ENCODE peak calls at places on chromosomes 2 and 18, in ten cellular contexts. T is adrenal gland, Z is A549, H is endothelial cell of umbilical vein, W is heart left ventricle, A is sigmoid colon, U is IMR-90, M is right lobe of liver, B is spleen, K is transverse colon. G is an unnamed sample.

GRCh38 chr2:196823750-196824149 is 14.6 kb upstream of the C2orf66 start:
- DNase-seq in T (no peak), Z (peak; percentile 4), H (peak; percentile 59), W (no peak), A (no peak), U (peak; percentile 86), M (no peak), B (no peak), K (no peak), G (no peak)

GRCh38 chr2:190110131-190110530 is 47.6 kb upstream of the MSTN start:
- DNase-seq in T (no peak), Z (no peak), H (peak; percentile 12), W (no peak), A (no peak), U (peak; percentile 51), M (no peak), B (no peak), K (no peak), G (no peak)

GRCh38 chr2:167013227-167013626 is 124.9 kb downstream of the XIRP2 start:
- DNase-seq in T (no peak), Z (no peak), H (no peak), W (no peak), A (no peak), U (peak; percentile 73), M (no peak), B (no peak), K (no peak), G (no peak)

GRCh38 chr2:237075749-237076599 is 9.7 kb upstream of the COPS8 start:
- DNase-seq in T (no peak), Z (no peak), H (no peak), W (no peak), A (no peak), U (peak; percentile 4), M (no peak), B (no peak), K (no peak), G (no peak)

GRCh38 chr18:33135951-33136660 is 304.4 kb downstream of the CCDC178 start:
- DNase-seq in T (no peak), Z (no peak), H (peak; percentile 93), W (no peak), A (no peak), U (no peak), M (no peak), B (no peak), K (no peak), G (no peak)

GRCh38 chr2:174972924-174973323 is 32.3 kb downstream of the CHN1 start:
- DNase-seq in T (no peak), Z (peak; percentile 16), H (peak; percentile 27), W (no peak), A (no peak), U (peak; percentile 83), M (no peak), B (no peak), K (no peak), G (no peak)

GRCh38 chr2:210561482-210561881 is 5.1 kb downstream of the CPS1 start:
- DNase-seq in T (no peak), Z (no peak), H (no peak), W (no peak), A (no peak), U (no peak), M (peak; percentile 67), B (no peak), K (no peak), G (no peak)

GRCh38 chr18:67104700-67105284 is 411.7 kb downstream of the DSEL start:
- DNase-seq in T (peak; percentile 66), Z (peak; percentile 1), H (peak; percentile 66), W (no peak), A (no peak), U (peak; percentile 66), M (peak; percentile 65), B (no peak), K (peak; percentile 49), G (peak; percentile 25)

GRCh38 chr2:70887550-70888229 is 48.0 kb upstream of the ATP6V1B1 start:
- DNase-seq in T (no peak), Z (peak; percentile 74), H (no peak), W (peak; percentile 58), A (no peak), U (no peak), M (no peak), B (no peak), K (peak; percentile 54), G (no peak)
- TF ChIP-seq POLR2A in T (no peak), Z (peak; percentile 78), H (no peak), W (no peak), A (no peak), U (no peak), M (no peak), B (no peak), K (no peak), G (no peak)

GRCh38 chr2:12495247-12495868 is 221.4 kb upstream of the TRIB2 start:
- DNase-seq in T (no peak), Z (no peak), H (no peak), W (no peak), A (no peak), U (no peak), M (no peak), B (no peak), K (no peak), G (no peak)

GRCh38 chr2:12488365-12488972 is 228.3 kb upstream of the TRIB2 start:
- DNase-seq in T (no peak), Z (no peak), H (no peak), W (no peak), A (no peak), U (no peak), M (no peak), B (peak; percentile 79), K (no peak), G (no peak)

GRCh38 chr2:12490641-12491040 is 226.1 kb upstream of the TRIB2 start:
- DNase-seq in T (no peak), Z (no peak), H (no peak), W (no peak), A (no peak), U (no peak), M (no peak), B (no peak), K (no peak), G (no peak)

GRCh38 chr2:12498286-12498685 is 218.4 kb upstream of the TRIB2 start:
- DNase-seq in T (no peak), Z (no peak), H (no peak), W (no peak), A (no peak), U (no peak), M (no peak), B (no peak), K (no peak), G (no peak)

DNA sequence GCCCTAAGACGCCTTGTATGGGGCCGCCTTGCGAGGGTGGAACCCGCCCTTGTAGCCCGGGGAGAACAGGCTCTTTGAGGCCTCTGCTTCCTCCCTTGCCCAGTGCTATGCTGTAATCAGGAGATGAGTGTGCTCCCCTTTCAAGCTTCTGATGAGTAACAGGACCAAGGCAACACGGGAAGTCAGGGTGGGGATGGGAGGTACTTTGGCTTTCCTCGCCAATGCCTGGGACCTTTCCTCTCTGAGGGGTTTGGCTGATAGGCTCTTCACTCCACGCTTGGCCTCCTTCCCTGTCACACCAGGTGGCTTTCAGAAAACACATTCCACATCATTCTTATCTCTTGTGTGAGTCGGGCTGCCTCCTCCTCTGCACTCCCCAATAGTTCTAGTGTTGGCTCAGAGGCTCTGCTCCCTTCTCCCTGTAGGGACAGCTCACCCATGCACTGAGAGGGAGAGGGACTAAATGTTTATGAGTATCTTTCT is 223.7 kb upstream of the TRIB2 start:
- DNase-seq in T (peak; percentile 31), Z (no peak), H (peak; percentile 12), W (peak; percentile 36), A (no peak), U (peak; percentile 93), M (no peak), B (no peak), K (no peak), G (no peak)
- TF ChIP-seq POLR2A in T (no peak), Z (no peak), H (no peak), W (peak; percentile 38), A (no peak), U (no peak), M (no peak), B (no peak), K (no peak), G (no peak)

DNA sequence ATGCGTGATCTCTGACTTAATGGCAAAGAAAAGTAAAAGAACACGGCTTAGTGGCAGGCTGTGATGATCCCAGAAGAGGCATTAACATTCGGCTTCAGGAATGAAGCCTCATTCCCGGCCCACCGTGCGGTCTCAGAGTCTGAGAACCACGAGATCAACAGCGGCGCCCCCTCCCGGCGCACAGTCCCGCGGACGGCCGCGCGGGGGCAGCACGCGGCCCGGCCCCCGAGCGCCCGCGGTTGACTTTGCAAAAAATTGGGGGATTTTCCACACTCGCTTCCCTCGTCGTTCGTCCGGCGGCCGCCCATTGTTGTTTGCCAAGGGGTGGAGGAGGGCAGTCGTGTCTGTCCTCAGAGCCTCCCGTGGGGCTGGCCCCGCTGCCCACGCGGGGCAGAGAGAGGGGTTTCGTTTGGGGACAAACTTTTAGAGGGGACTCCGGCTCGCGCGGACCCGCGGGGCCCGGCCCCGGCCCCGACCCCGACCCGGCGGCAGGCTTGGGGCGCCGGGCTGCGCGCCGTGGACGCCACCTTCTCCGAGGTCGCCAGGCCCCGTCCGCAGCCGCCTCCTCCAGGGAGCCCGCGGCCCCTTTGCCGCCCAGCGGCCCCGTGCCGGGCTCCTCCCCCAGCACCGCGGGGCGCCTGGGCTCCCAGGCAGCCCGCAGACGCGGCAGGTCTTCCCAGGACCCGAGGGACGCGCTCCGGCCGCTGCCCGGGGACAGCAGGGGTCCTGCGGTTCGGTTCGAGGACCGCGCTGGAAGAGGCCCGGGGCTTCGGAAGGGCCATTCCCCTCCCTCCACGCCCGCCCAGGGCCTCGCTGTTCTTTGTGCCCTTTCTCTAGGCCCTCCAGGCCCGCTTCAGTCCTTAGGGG is 3.3 kb upstream of the HS6ST1 start:
- DNase-seq in T (peak; percentile 87), Z (peak; percentile 69), H (peak; percentile 84), W (peak; percentile 88), A (peak; percentile 93), U (peak; percentile 75), M (peak; percentile 87), B (peak; percentile 96), K (peak; percentile 87), G (peak; percentile 82)
- TF ChIP-seq POLR2A in T (no peak), Z (peak; percentile 31), H (peak; percentile 71), W (peak; percentile 64), A (no peak), U (peak; percentile 63), M (peak; percentile 37), B (no peak), K (peak; percentile 17), G (peak; percentile 60)

GRCh38 chr2:8682719-8683667 is 1.1 kb downstream of the ID2 start:
- DNase-seq in T (peak; percentile 58), Z (no peak), H (peak; percentile 57), W (no peak), A (peak; percentile 74), U (peak; percentile 55), M (peak; percentile 71), B (peak; percentile 88), K (peak; percentile 56), G (no peak)

GRCh38 chr2:8681786-8682692 is at the start of gene ID2:
- DNase-seq in T (peak; percentile 99), Z (peak; percentile 98), H (peak; percentile 99), W (peak; percentile 99), A (peak; percentile 100), U (peak; percentile 98), M (peak; percentile 100), B (peak; percentile 98), K (peak; percentile 99), G (peak; percentile 99)

GRCh38 chr2:8684885-8685696 is 3.2 kb downstream of the ID2 start:
- DNase-seq in T (peak; percentile 69), Z (peak; percentile 38), H (no peak), W (peak; percentile 65), A (peak; percentile 83), U (peak; percentile 52), M (peak; percentile 91), B (peak; percentile 90), K (peak; percentile 86), G (no peak)

GRCh38 chr2:8684421-8684884 is 2.6 kb downstream of the ID2 start:
- DNase-seq in T (no peak), Z (no peak), H (peak; percentile 11), W (no peak), A (no peak), U (peak; percentile 47), M (no peak), B (no peak), K (peak; percentile 49), G (no peak)

GRCh38 chr2:8685697-8686358 is 4.0 kb downstream of the ID2 start:
- DNase-seq in T (peak; percentile 77), Z (peak; percentile 77), H (peak; percentile 34), W (peak; percentile 73), A (peak; percentile 85), U (peak; percentile 25), M (peak; percentile 83), B (peak; percentile 96), K (peak; percentile 81), G (no peak)
- TF ChIP-seq POLR2A in T (no peak), Z (no peak), H (no peak), W (peak; percentile 34), A (no peak), U (no peak), M (no peak), B (no peak), K (no peak), G (no peak)

G was measured in gastrocnemius medialis.